ENCODE peak calls at places on chromosomes 13 and 19, in four cellular contexts. U, K, O and S are unnamed samples.

GRCh38 chr13:40943073-40943472 is 76.0 kb downstream of the ELF1 start:
- DNase-seq in U (no peak), O (no peak), K (no peak), S (no peak)

GRCh38 chr19:35848919-35849505 is 3.3 kb downstream of the NPHS1 start:
- DNase-seq in O (no peak), K (no peak), U (no peak), S (no peak)

GRCh38 chr19:4557971-4558941 is 1.2 kb downstream of the SEMA6B start:
- DNase-seq in U (no peak), O (no peak), K (no peak), S (no peak)

GRCh38 chr13:31476266-31476665 is 263.1 kb upstream of the RXFP2 start:
- DNase-seq in K (no peak), U (no peak), O (peak; percentile 71), S (peak; percentile 2)

GRCh38 chr13:85657942-85658341 is 141.3 kb downstream of the SLITRK6 start:
- DNase-seq in U (no peak), K (no peak), O (no peak), S (no peak)

GRCh38 chr19:8240274-8241229 is 31.4 kb downstream of the CERS4 start:
- DNase-seq in O (peak; percentile 88), K (peak; percentile 74), U (peak; percentile 37), S (peak; percentile 96)

GRCh38 chr13:59356607-59357006 is 807.1 kb downstream of the DIAPH3 start:
- DNase-seq in O (no peak), U (no peak), K (no peak), S (no peak)

GRCh38 chr13:24005711-24006281 is 108.5 kb upstream of the C1QTNF9B start:
- DNase-seq in U (no peak), O (no peak), K (no peak), S (no peak)

GRCh38 chr13:106499113-106499512 is 36.3 kb downstream of the EFNB2 start:
- DNase-seq in K (no peak), U (no peak), O (no peak), S (no peak)

GRCh38 chr13:27384285-27384684 is 40.1 kb upstream of the GTF3A start:
- DNase-seq in K (no peak), O (no peak), U (no peak), S (no peak)

GRCh38 chr19:51529301-51529700 is 2.2 kb downstream of the SIGLEC6 start:
- DNase-seq in K (no peak), O (no peak), U (no peak), S (no peak)

GRCh38 chr13:33280550-33280905 is 5.0 kb downstream of the STARD13 start:
- DNase-seq in K (no peak), O (no peak), U (peak; percentile 46), S (no peak)

GRCh38 chr19:39405930-39406655 is 554 bp upstream of the ZFP36 start:
- DNase-seq in U (peak; percentile 65), K (peak; percentile 78), O (no peak), S (no peak)

GRCh38 chr13:28022848-28023518 is 34.5 kb upstream of the URAD start:
- DNase-seq in K (no peak), O (no peak), U (no peak), S (peak; percentile 0)

GRCh38 chr13:41284512-41285288 is 21.3 kb upstream of the MTRF1 start:
- DNase-seq in U (peak; percentile 97), O (peak; percentile 95), K (no peak), S (no peak)

GRCh38 chr13:44649118-44649455 is 73.0 kb upstream of the TSC22D1 start:
- DNase-seq in U (no peak), K (no peak), O (no peak), S (no peak)

GRCh38 chr13:28859069-28859468 is 38.9 kb downstream of the MTUS2 start:
- DNase-seq in K (no peak), O (no peak), U (no peak), S (no peak)

GRCh38 chr13:20964904-20965303 is 62.4 kb upstream of the XPO4 start:
- DNase-seq in U (peak; percentile 58), O (peak; percentile 35), K (no peak), S (no peak)

GRCh38 chr19:34676697-34677385 is at the start of gene SCGB2B2:
- DNase-seq in K (no peak), U (no peak), O (peak; percentile 28), S (peak; percentile 2)

GRCh38 chr19:43466793-43467192 is 1.4 kb upstream of the LYPD3 start:
- DNase-seq in U (no peak), O (no peak), K (no peak), S (no peak)

GRCh38 chr13:98918771-98919170 is 59.1 kb downstream of the DOCK9 start:
- DNase-seq in K (no peak), O (no peak), U (no peak), S (no peak)

GRCh38 chr19:47094557-47095517 is 18.7 kb downstream of the ZC3H4 start:
- DNase-seq in O (no peak), K (peak; percentile 61), U (peak; percentile 29), S (no peak)

GRCh38 chr19:54248016-54248601 is 5.5 kb upstream of the LILRA6 start:
- DNase-seq in O (peak; percentile 35), K (no peak), U (no peak), S (no peak)

GRCh38 chr13:31044658-31045620 is 112.5 kb downstream of the TEX26 start:
- DNase-seq in O (no peak), K (peak; percentile 44), U (peak; percentile 48), S (no peak)

GRCh38 chr19:31335716-31336115 is 13.5 kb downstream of the TSHZ3 start:
- DNase-seq in U (no peak), K (no peak), O (no peak), S (no peak)

GRCh38 chr13:72677431-72677830 is 50.0 kb downstream of the MZT1 start:
- DNase-seq in O (no peak), K (no peak), U (no peak), S (no peak)

GRCh38 chr19:6802336-6803035 is 30.0 kb downstream of the VAV1 start:
- DNase-seq in K (peak; percentile 42), U (peak; percentile 26), O (no peak), S (no peak)
- TF ChIP-seq CTCF in K (no peak), U (no peak), O (no peak), S (no peak)

GRCh38 chr19:17306285-17306714 is 628 bp downstream of the MRPL34 start:
- DNase-seq in K (no peak), U (no peak), O (no peak), S (no peak)
- H3K4me3 ChIP-seq in K (peak overlapping the region; percentile 72), U (peak overlapping the region; percentile 86), O (peak overlapping the region; percentile 88), S (peak overlapping the region; percentile 79)

DNA sequence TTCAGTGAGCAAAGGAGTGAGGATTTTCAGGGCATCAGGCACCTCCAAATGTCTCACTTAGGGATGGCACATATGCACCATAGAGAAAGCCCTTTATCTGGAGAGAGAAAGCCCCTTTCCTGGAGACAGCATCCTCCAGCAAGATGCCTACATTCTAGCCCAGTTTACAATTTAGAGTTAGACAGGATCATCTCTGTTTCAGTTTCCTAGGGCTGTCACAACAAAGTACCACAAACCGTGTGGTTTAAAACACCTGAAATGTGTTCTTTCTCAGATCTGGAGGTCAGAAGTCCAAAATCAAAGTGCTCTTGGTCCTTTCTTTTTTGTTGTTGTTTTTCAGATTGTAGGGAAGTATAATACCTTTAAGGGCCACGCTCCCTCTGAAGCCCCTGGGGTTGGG is 61.8 kb downstream of the MBNL2 start:
- DNase-seq in K (no peak), U (no peak), O (no peak), S (no peak)
- TF ChIP-seq CTCF in K (no peak), U (no peak), O (no peak), S (no peak)

GRCh38 chr19:10544242-10544752 is 593 bp downstream of the ATG4D start:
- DNase-seq in O (no peak), K (peak; percentile 83), U (no peak), S (no peak)

GRCh38 chr19:10546817-10547216 is 3.1 kb downstream of the ATG4D start:
- DNase-seq in O (no peak), K (no peak), U (no peak), S (no peak)

GRCh38 chr19:10544753-10545251 is 1.1 kb downstream of the ATG4D start:
- DNase-seq in U (no peak), O (no peak), K (peak; percentile 25), S (no peak)

GRCh38 chr19:10543420-10544241 is at the start of gene ATG4D:
- DNase-seq in O (no peak), U (peak; percentile 78), K (peak; percentile 94), S (no peak)

GRCh38 chr19:10543059-10543419 is 665 bp upstream of the ATG4D start:
- DNase-seq in U (no peak), K (no peak), O (no peak), S (no peak)
- H3K4me3 ChIP-seq in U (peak overlapping the region; percentile 83), K (peak overlapping the region; percentile 99), O (peak overlapping the region; percentile 83), S (peak overlapping the region; percentile 82)

DNA sequence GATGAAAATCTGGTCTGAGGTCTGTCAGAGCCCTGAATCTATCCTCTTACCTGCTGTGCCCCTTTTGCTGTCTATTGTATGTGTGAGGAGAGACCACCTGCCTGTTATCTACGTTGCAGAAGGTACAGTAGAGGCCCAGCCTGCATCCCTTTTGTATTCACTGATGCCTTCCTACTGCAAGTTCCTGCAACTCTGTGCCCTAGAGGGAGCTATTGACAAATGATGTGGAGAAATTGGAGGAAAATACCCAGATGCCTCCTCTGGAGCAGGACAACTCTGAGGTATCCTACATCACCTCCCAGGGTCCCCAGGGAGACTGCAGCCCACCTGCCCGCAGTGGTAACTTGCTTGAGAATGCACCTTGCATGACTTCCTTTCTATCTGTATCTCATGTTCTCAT is 33.7 kb downstream of the SIAH3 start:
- DNase-seq in U (peak; percentile 12), O (no peak), K (no peak), S (no peak)
- TF ChIP-seq CTCF in U (peak; percentile 8), O (no peak), K (no peak), S (peak; percentile 39)

GRCh38 chr13:95954266-95954665 is 98.9 kb downstream of the UGGT2 start:
- DNase-seq in K (no peak), U (no peak), O (no peak), S (no peak)
- H3K4me3 ChIP-seq in K (no peak overlapping the region), U (no peak overlapping the region), O (no peak overlapping the region), S (no peak overlapping the region)

GRCh38 chr13:80334582-80335260 is 6.2 kb downstream of the SPRY2 start:
- DNase-seq in K (no peak), O (no peak), U (peak; percentile 52), S (no peak)
- TF ChIP-seq CTCF in K (no peak), O (no peak), U (no peak), S (no peak)

GRCh38 chr19:2494084-2494446 is 18.1 kb downstream of the GADD45B start:
- DNase-seq in U (peak; percentile 51), K (no peak), O (peak; percentile 88), S (no peak)

GRCh38 chr19:2495130-2495641 is 19.3 kb downstream of the GADD45B start:
- DNase-seq in K (peak; percentile 93), O (peak; percentile 48), U (peak; percentile 66), S (peak; percentile 73)

GRCh38 chr19:2497186-2497585 is 21.3 kb downstream of the GADD45B start:
- DNase-seq in O (no peak), U (no peak), K (no peak), S (no peak)

GRCh38 chr19:2494447-2495129 is 18.7 kb downstream of the GADD45B start:
- DNase-seq in O (peak; percentile 75), U (peak; percentile 67), K (peak; percentile 76), S (peak; percentile 78)

GRCh38 chr19:2495651-2496316 is 19.9 kb downstream of the GADD45B start:
- DNase-seq in U (no peak), K (peak; percentile 73), O (no peak), S (no peak)
- H3K4me3 ChIP-seq in U (no peak overlapping the region), K (peak overlapping the region; percentile 63), O (peak overlapping the region; percentile 62), S (no peak overlapping the region)